ENCODE peak calls at places on chromosomes 5 and 9, in eight cellular contexts. R is activated CD8-positive, alpha-beta T cell treated with anti-CD3 and anti-CD28 coated beads, Interleukin-2, amount 10 ng/mL, durations not matched to agents 7 days and 5 days; Z is aorta; Q is SK-N-SH treated with all-trans-retinoic acid at 6 μM for 48 hours; H is activated T-cell treated with anti-CD3 and anti-CD28 coated beads, Interleukin-2, amount 50 U/mL, for 72 hours; M is natural killer cell; B is A549; X is effector memory CD8-positive, alpha-beta T cell. Y is an unnamed sample.
A peak's percentile ranks its signal among the peaks of the same experiment; 100 is the strongest.

GRCh38 chr5:15386122-15386521 is 113.9 kb upstream of the FBXL7 start:
- ATAC-seq in X (no peak), M (no peak), R (no peak), Z (no peak), H (no peak), Q (no peak), B (no peak), Y (no peak)

GRCh38 chr9:71766663-71767062 is 1.6 kb downstream of the CEMIP2 start:
- ATAC-seq in R (no peak), X (no peak), M (no peak), H (peak; percentile 31), B (no peak), Z (no peak), Q (no peak), Y (peak; percentile 34)

GRCh38 chr5:157294692-157295091 is 28.8 kb downstream of the CYFIP2 start:
- ATAC-seq in X (no peak), Q (no peak), H (no peak), M (no peak), B (no peak), R (peak; percentile 32), Z (no peak), Y (no peak)

GRCh38 chr9:124792257-124792975 is 15.5 kb downstream of the OLFML2A start:
- ATAC-seq in Z (no peak), H (no peak), Q (peak; percentile 23), B (no peak), R (no peak), M (no peak), X (no peak), Y (no peak)

GRCh38 chr5:110956913-110957813 is 114.3 kb upstream of the TSLP start:
- ATAC-seq in H (no peak), B (no peak), X (no peak), M (no peak), R (no peak), Q (no peak), Z (no peak), Y (no peak)

GRCh38 chr5:53095931-53096525 is 13.5 kb downstream of the MOCS2 start:
- ATAC-seq in Z (peak; percentile 85), B (peak; percentile 85), M (peak; percentile 93), H (peak; percentile 53), X (peak; percentile 92), R (peak; percentile 71), Q (peak; percentile 75), Y (peak; percentile 60)

GRCh38 chr5:72178910-72179815 is 71.9 kb downstream of the MAP1B start:
- ATAC-seq in R (no peak), X (no peak), Z (peak; percentile 87), B (peak; percentile 87), H (no peak), M (no peak), Q (peak; percentile 82), Y (no peak)

GRCh38 chr5:133304707-133305216 is 252.9 kb downstream of the HSPA4 start:
- ATAC-seq in X (no peak), R (no peak), Q (no peak), M (no peak), Z (no peak), H (no peak), B (no peak), Y (no peak)

GRCh38 chr5:69451941-69452652 is 37.2 kb downstream of the MARVELD2 start:
- ATAC-seq in R (no peak), Z (no peak), M (no peak), X (no peak), H (no peak), Q (no peak), B (no peak), Y (no peak)

GRCh38 chr9:15332939-15333338 is 25.9 kb upstream of the TTC39B start:
- ATAC-seq in X (no peak), Q (no peak), H (no peak), Z (no peak), R (no peak), M (no peak), B (peak; percentile 59), Y (no peak)

GRCh38 chr9:13568446-13568845 is 289.0 kb upstream of the MPDZ start:
- ATAC-seq in R (no peak), X (no peak), Z (peak; percentile 40), Q (no peak), H (no peak), B (no peak), M (no peak), Y (no peak)

GRCh38 chr5:55997742-55998351 is 3.1 kb upstream of the IL6ST start:
- ATAC-seq in M (no peak), H (peak; percentile 15), X (no peak), R (no peak), B (no peak), Q (no peak), Z (no peak), Y (peak; percentile 33)

GRCh38 chr9:82558855-82559615 is 503.9 kb downstream of the RASEF start:
- ATAC-seq in Q (no peak), R (no peak), Z (no peak), B (no peak), X (no peak), M (no peak), H (no peak), Y (no peak)

GRCh38 chr5:142421158-142421617 is 96.4 kb upstream of the SPRY4 start:
- ATAC-seq in M (no peak), R (no peak), Q (peak; percentile 51), B (no peak), H (no peak), X (no peak), Z (no peak), Y (no peak)

GRCh38 chr5:176620333-176620981 is 9.9 kb downstream of the SNCB start:
- ATAC-seq in Z (peak; percentile 5), M (peak; percentile 13), B (peak; percentile 60), R (peak; percentile 16), X (no peak), Q (no peak), H (peak; percentile 5), Y (no peak)

GRCh38 chr9:127132921-127133647 is 10.6 kb upstream of the ANGPTL2 start:
- ATAC-seq in X (no peak), M (no peak), H (no peak), Q (peak; percentile 42), R (no peak), B (peak; percentile 74), Z (peak; percentile 8), Y (no peak)

GRCh38 chr9:33249983-33250382 is 10.0 kb downstream of the SPINK4 start:
- ATAC-seq in M (no peak), H (no peak), Q (no peak), B (no peak), R (no peak), Z (no peak), X (no peak), Y (no peak)

GRCh38 chr5:61320860-61321259 is 11.2 kb upstream of the ZSWIM6 start:
- ATAC-seq in R (no peak), H (no peak), B (no peak), M (no peak), Z (no peak), Q (no peak), X (no peak), Y (no peak)

GRCh38 chr5:64654184-64654938 is 35.9 kb upstream of the SHISAL2B start:
- ATAC-seq in M (no peak), Q (no peak), H (no peak), B (no peak), X (no peak), Z (no peak), R (no peak), Y (no peak)

GRCh38 chr5:78509145-78509865 is 139.3 kb downstream of the LHFPL2 start:
- ATAC-seq in Z (no peak), H (peak; percentile 16), Q (no peak), R (peak; percentile 35), B (no peak), M (peak; percentile 47), X (peak; percentile 34), Y (no peak)

GRCh38 chr5:103562084-103562452 is 521 bp downstream of the NUDT12 start:
- ATAC-seq in X (no peak), B (peak; percentile 48), R (peak; percentile 41), H (peak; percentile 46), M (peak; percentile 51), Q (peak; percentile 43), Z (peak; percentile 51), Y (peak; percentile 21)

GRCh38 chr5:72214168-72214567 is 105.9 kb downstream of the MRPS27 start:
- ATAC-seq in M (no peak), H (no peak), R (no peak), X (no peak), Q (peak; percentile 5), Z (no peak), B (no peak), Y (no peak)

GRCh38 chr5:100838048-100838473 is 65.0 kb downstream of the ST8SIA4 start:
- ATAC-seq in H (peak; percentile 62), M (peak; percentile 61), X (peak; percentile 63), R (no peak), Q (peak; percentile 76), B (no peak), Z (no peak), Y (peak; percentile 79)

GRCh38 chr9:99130069-99130468 is 25.2 kb downstream of the TGFBR1 start:
- ATAC-seq in Z (no peak), B (no peak), Q (no peak), H (peak; percentile 50), X (peak; percentile 27), R (no peak), M (no peak), Y (no peak)